ENCODE peak calls at places on chromosomes 12 and 14, in ten cellular contexts. Y is HepG2, W is spleen, P is K562, I is GM23338, C is HCT116, E is breast epithelium, Z is transverse colon, D is stomach, J is upper lobe of left lung. V is an unnamed sample.

GRCh38 chr14:23930742-23931141 is 22.8 kb upstream of the DHRS4 start:
- DNase-seq in Y (no peak), W (no peak), P (no peak), I (no peak), C (no peak), E (no peak), Z (no peak), D (no peak), J (no peak), V (no peak)

GRCh38 chr12:16606201-16606849 is 363 bp upstream of the LMO3 start:
- DNase-seq in Y (no peak), W (no peak), P (no peak), I (peak; percentile 86), C (no peak), E (no peak), Z (no peak), D (no peak), J (no peak), V (no peak)

GRCh38 chr12:113044516-113044915 is 12.0 kb upstream of the DTX1 start:
- DNase-seq in Y (no peak), W (no peak), P (no peak), I (no peak), C (no peak), E (no peak), Z (no peak), D (no peak), J (no peak), V (no peak)

GRCh38 chr12:90460681-90461080 is 494.3 kb downstream of the CCER1 start:
- DNase-seq in Y (no peak), W (no peak), P (no peak), I (no peak), C (no peak), E (no peak), Z (no peak), D (no peak), J (no peak), V (no peak)

GRCh38 chr14:58884442-58884841 is 246.7 kb downstream of the DACT1 start:
- DNase-seq in Y (peak; percentile 3), W (no peak), P (no peak), I (peak; percentile 45), C (no peak), E (no peak), Z (no peak), D (no peak), J (no peak), V (no peak)

GRCh38 chr12:71478277-71478676 is 38.7 kb downstream of the LGR5 start:
- DNase-seq in Y (no peak), W (no peak), P (no peak), I (no peak), C (no peak), E (no peak), Z (no peak), D (no peak), J (no peak), V (no peak)

GRCh38 chr12:52119398-52120254 is 40.1 kb downstream of the SMIM41 start:
- DNase-seq in Y (peak; percentile 70), W (peak; percentile 83), P (peak; percentile 82), I (peak; percentile 95), C (peak; percentile 47), E (no peak), Z (peak; percentile 47), D (peak; percentile 77), J (peak; percentile 75), V (no peak)

GRCh38 chr14:22668863-22669262 is 24.7 kb upstream of the OR6J1 start:
- DNase-seq in Y (no peak), W (no peak), P (no peak), I (no peak), C (no peak), E (no peak), Z (no peak), D (no peak), J (no peak), V (no peak)

GRCh38 chr14:90274808-90275454 is 18.6 kb downstream of the PSMC1 start:
- DNase-seq in Y (no peak), W (no peak), P (no peak), I (no peak), C (no peak), E (no peak), Z (no peak), D (no peak), J (no peak), V (no peak)

GRCh38 chr12:64595863-64596793 is 14.2 kb upstream of the RASSF3 start:
- DNase-seq in Y (peak; percentile 34), W (no peak), P (no peak), I (no peak), C (no peak), E (no peak), Z (no peak), D (no peak), J (no peak), V (no peak)

GRCh38 chr14:99271951-99272668 is at the start of gene BCL11B:
- DNase-seq in Y (peak; percentile 84), W (peak; percentile 89), P (peak; percentile 29), I (peak; percentile 92), C (peak; percentile 82), E (peak; percentile 54), Z (peak; percentile 82), D (peak; percentile 56), J (peak; percentile 91), V (no peak)

GRCh38 chr14:38329236-38329635 is 73.3 kb upstream of the CLEC14A start:
- DNase-seq in Y (no peak), W (no peak), P (no peak), I (no peak), C (no peak), E (no peak), Z (no peak), D (no peak), J (no peak), V (no peak)

GRCh38 chr12:712172-712863 is 40.1 kb upstream of the WNK1 start:
- DNase-seq in Y (no peak), W (no peak), P (no peak), I (no peak), C (no peak), E (no peak), Z (no peak), D (no peak), J (no peak), V (no peak)

GRCh38 chr14:70425349-70425748 is 8.5 kb upstream of the SYNJ2BP start:
- DNase-seq in Y (no peak), W (no peak), P (no peak), I (no peak), C (no peak), E (no peak), Z (no peak), D (peak; percentile 27), J (no peak), V (no peak)

GRCh38 chr14:35205737-35206136 is 83.4 kb downstream of the PRORP start:
- DNase-seq in Y (no peak), W (no peak), P (no peak), I (no peak), C (no peak), E (no peak), Z (no peak), D (no peak), J (no peak), V (no peak)

GRCh38 chr14:75519826-75520692 is 2.2 kb upstream of the BATF start:
- DNase-seq in Y (no peak), W (no peak), P (no peak), I (no peak), C (no peak), E (no peak), Z (no peak), D (no peak), J (no peak), V (no peak)

GRCh38 chr12:66059670-66060069 is 70.9 kb downstream of the LLPH start:
- DNase-seq in Y (no peak), W (no peak), P (no peak), I (no peak), C (no peak), E (no peak), Z (no peak), D (no peak), J (no peak), V (no peak)

GRCh38 chr12:104975621-104976343 is 10.3 kb upstream of the NOPCHAP1 start:
- DNase-seq in Y (no peak), W (no peak), P (no peak), I (no peak), C (no peak), E (no peak), Z (no peak), D (no peak), J (no peak), V (no peak)

GRCh38 chr12:2355604-2356003 is 302.8 kb downstream of the CACNA1C start:
- DNase-seq in Y (no peak), W (no peak), P (no peak), I (no peak), C (no peak), E (no peak), Z (no peak), D (no peak), J (no peak), V (no peak)
- H3K4me1 ChIP-seq in Y (no peaks in the 10 kb centered on the region), W (no peaks in the 10 kb centered on the region), P (no peaks in the 10 kb centered on the region), I (no peaks in the 10 kb centered on the region), C (no peaks in the 10 kb centered on the region), E (no peaks in the 10 kb centered on the region), Z (peaks cover 16% of the 10 kb centered on the region), D (peaks cover 10% of the 10 kb centered on the region), J (peaks cover 7% of the 10 kb centered on the region), V (no peaks in the 10 kb centered on the region)

DNA sequence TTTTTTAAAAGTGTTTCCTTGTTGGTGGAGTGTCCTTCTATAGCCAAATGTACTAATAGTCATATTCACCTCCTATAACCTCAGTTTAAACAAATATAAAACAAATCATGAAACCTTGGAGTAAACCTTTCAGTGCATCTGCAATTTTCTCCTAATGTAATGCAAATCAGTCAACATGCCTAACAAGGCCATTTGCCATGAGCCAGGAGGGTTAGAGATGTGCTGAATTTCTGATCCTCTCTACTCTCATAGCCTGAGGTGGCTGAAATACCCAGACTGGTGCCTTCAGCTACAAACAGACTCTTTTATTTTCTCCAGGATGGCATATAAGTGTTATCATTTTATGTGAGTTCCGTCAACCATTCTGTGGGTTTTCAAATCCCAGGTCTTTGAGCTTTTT is 908.1 kb downstream of the GALC start:
- DNase-seq in Y (no peak), W (no peak), P (no peak), I (peak; percentile 50), C (no peak), E (no peak), Z (no peak), D (no peak), J (no peak), V (no peak)
- TF ChIP-seq POLR2AphosphoS5 in Y (no peak), W (no peak), P (no peak), I (no peak), C (no peak), E (no peak), Z (no peak), D (no peak), J (no peak), V (no peak)

GRCh38 chr12:55092579-55092978 is 33.6 kb upstream of the OR9K2 start:
- DNase-seq in Y (no peak), W (no peak), P (no peak), I (no peak), C (no peak), E (no peak), Z (no peak), D (no peak), J (no peak), V (no peak)
- TF ChIP-seq CTCF in Y (no peak), W (no peak), P (no peak), I (peak; percentile 38), C (peak; percentile 37), E (no peak), Z (no peak), D (no peak), J (no peak), V (no peak)

DNA sequence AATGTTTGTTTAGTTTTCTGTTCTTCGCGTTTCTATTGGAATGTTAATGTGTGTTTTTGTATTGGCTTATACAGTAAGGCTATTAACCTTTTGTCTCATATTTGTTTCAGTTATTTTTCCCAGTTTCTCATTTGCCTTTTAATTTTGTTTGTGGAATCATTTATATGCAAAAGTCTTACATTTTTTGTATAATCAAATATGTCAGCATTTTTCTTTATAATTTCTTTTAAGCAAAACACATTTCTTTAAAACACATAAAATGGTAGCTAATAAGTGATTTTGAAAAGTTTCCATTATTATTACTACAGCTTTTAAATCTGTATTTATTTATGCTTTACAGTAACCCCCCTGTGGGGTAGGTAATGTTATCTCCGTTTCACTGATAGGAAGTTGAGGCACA is 433.8 kb downstream of the RAD51B start:
- DNase-seq in Y (no peak), W (no peak), P (no peak), I (no peak), C (no peak), E (no peak), Z (no peak), D (no peak), J (no peak), V (no peak)
- H3K4me1 ChIP-seq in Y (peaks cover 66% of the 10 kb centered on the region), W (peaks cover 25% of the 10 kb centered on the region), P (peaks cover 9% of the 10 kb centered on the region), I (peaks cover 78% of the 10 kb centered on the region), C (peaks cover 71% of the 10 kb centered on the region), E (peaks cover 5% of the 10 kb centered on the region), Z (peaks cover 32% of the 10 kb centered on the region), D (peaks cover 24% of the 10 kb centered on the region), J (peaks cover 26% of the 10 kb centered on the region), V (peaks cover 43% of the 10 kb centered on the region)

V was measured in Panc1.